ENCODE peak calls at places on chromosomes 7 and 10, in eight cellular contexts. M, Q, O, H, Z, G, Y and E are unnamed samples.

GRCh38 chr7:27171636-27172387 is 2.3 kb downstream of the HOXA10 start:
- DNase-seq in M (no peak), Q (no peak), O (no peak), H (no peak), Z (no peak), G (no peak), Y (no peak), E (no peak)

GRCh38 chr10:43061764-43062163 is 15.1 kb upstream of the RET start:
- DNase-seq in M (no peak), Q (peak), O (no peak), H (no peak), Z (no peak), G (no peak), Y (peak), E (no peak)

GRCh38 chr10:24035761-24036160 is 173.2 kb upstream of the KIAA1217 start:
- DNase-seq in M (no peak), Q (no peak), O (no peak), H (no peak), Z (no peak), G (no peak), Y (no peak), E (no peak)

GRCh38 chr7:86411804-86412203 is 231.9 kb upstream of the GRM3 start:
- DNase-seq in M (no peak), Q (no peak), O (no peak), H (no peak), Z (no peak), G (no peak), Y (no peak), E (no peak)

GRCh38 chr10:86758231-86759072 is 2.0 kb downstream of the BMPR1A start:
- DNase-seq in M (no peak), Q (no peak), O (no peak), H (no peak), Z (no peak), G (no peak), Y (peak), E (no peak)

GRCh38 chr7:40876604-40877003 is 741.8 kb downstream of the SUGCT start:
- DNase-seq in M (no peak), Q (no peak), O (no peak), H (no peak), Z (no peak), G (no peak), Y (no peak), E (no peak)

GRCh38 chr10:118800920-118801319 is 46.1 kb upstream of the CACUL1 start:
- DNase-seq in M (no peak), Q (peak), O (peak), H (no peak), Z (no peak), G (no peak), Y (no peak), E (no peak)

GRCh38 chr10:43700306-43700705 is 51.6 kb upstream of the ZNF32 start:
- DNase-seq in M (no peak), Q (peak), O (no peak), H (no peak), Z (no peak), G (peak), Y (peak), E (peak)

GRCh38 chr10:118625504-118625903 is 30.1 kb upstream of the PRLHR start:
- DNase-seq in M (no peak), Q (no peak), O (no peak), H (no peak), Z (no peak), G (no peak), Y (no peak), E (no peak)

GRCh38 chr10:61888744-61889143 is 12.8 kb upstream of the ARID5B start:
- DNase-seq in M (no peak), Q (peak), O (no peak), H (no peak), Z (no peak), G (peak), Y (peak), E (peak)

GRCh38 chr10:45058580-45058979 is 57.9 kb downstream of the ZNF22 start:
- DNase-seq in M (no peak), Q (no peak), O (no peak), H (no peak), Z (no peak), G (no peak), Y (no peak), E (no peak)

GRCh38 chr10:36531621-36532020 is 593.8 kb upstream of the ANKRD30A start:
- DNase-seq in M (no peak), Q (no peak), O (no peak), H (no peak), Z (no peak), G (no peak), Y (peak), E (peak)

GRCh38 chr10:47147186-47147585 is 152.8 kb upstream of the GDF10 start:
- DNase-seq in M (no peak), Q (no peak), O (no peak), H (no peak), Z (no peak), G (no peak), Y (no peak), E (no peak)

GRCh38 chr7:100089458-100090201 is 861 bp downstream of the COPS6 start:
- DNase-seq in M (no peak), Q (peak), O (no peak), H (no peak), Z (no peak), G (no peak), Y (peak), E (no peak)

GRCh38 chr7:155296006-155296787 is 1.5 kb upstream of the INSIG1 start:
- DNase-seq in M (no peak), Q (no peak), O (no peak), H (no peak), Z (no peak), G (no peak), Y (no peak), E (no peak)

GRCh38 chr7:129362528-129362927 is 71.7 kb upstream of the STRIP2 start:
- DNase-seq in M (no peak), Q (no peak), O (no peak), H (no peak), Z (no peak), G (no peak), Y (no peak), E (no peak)

GRCh38 chr7:128889121-128889520 is 21.4 kb downstream of the KCP start:
- DNase-seq in M (no peak), Q (no peak), O (no peak), H (no peak), Z (no peak), G (no peak), Y (no peak), E (no peak)

GRCh38 chr7:81002471-81002870 is 83.6 kb upstream of the SEMA3C start:
- DNase-seq in M (no peak), Q (no peak), O (no peak), H (no peak), Z (no peak), G (no peak), Y (no peak), E (no peak)

GRCh38 chr10:76197293-76197692 is 765.9 kb downstream of the LRMDA start:
- DNase-seq in M (no peak), Q (no peak), O (no peak), H (no peak), Z (no peak), G (no peak), Y (no peak), E (no peak)

GRCh38 chr7:134435161-134435920 is 23.6 kb downstream of the AKR1B1 start:
- DNase-seq in M (no peak), Q (peak), O (no peak), H (no peak), Z (no peak), G (peak), Y (peak), E (peak)

GRCh38 chr7:144842377-144842851 is 6.6 kb upstream of the TPK1 start:
- DNase-seq in M (no peak), Q (no peak), O (peak), H (no peak), Z (no peak), G (no peak), Y (no peak), E (no peak)

GRCh38 chr7:92621641-92622429 is 31.6 kb upstream of the FAM133B start:
- DNase-seq in M (no peak), Q (peak), O (no peak), H (no peak), Z (no peak), G (no peak), Y (no peak), E (no peak)

GRCh38 chr7:29977926-29978652 is 11.5 kb downstream of the SCRN1 start:
- DNase-seq in M (no peak), Q (no peak), O (no peak), H (no peak), Z (no peak), G (no peak), Y (no peak), E (no peak)

GRCh38 chr10:103693070-103693811 is 162.1 kb downstream of the SH3PXD2A start:
- DNase-seq in M (peak), Q (no peak), O (no peak), H (no peak), Z (peak), G (peak), Y (no peak), E (peak)

GRCh38 chr7:101114492-101114891 is 12.4 kb upstream of the SERPINE1 start:
- DNase-seq in M (no peak), Q (peak), O (no peak), H (no peak), Z (no peak), G (peak), Y (no peak), E (no peak)

GRCh38 chr10:34235164-34235832 is 579.8 kb downstream of the PARD3 start:
- DNase-seq in M (no peak), Q (peak), O (no peak), H (no peak), Z (no peak), G (no peak), Y (peak), E (no peak)

GRCh38 chr7:2005746-2006145 is 227.0 kb downstream of the MAD1L1 start:
- DNase-seq in M (no peak), Q (no peak), O (no peak), H (no peak), Z (no peak), G (no peak), Y (no peak), E (no peak)

GRCh38 chr10:92024700-92025099 is 101.1 kb downstream of the BTAF1 start:
- DNase-seq in M (no peak), Q (peak), O (no peak), H (no peak), Z (no peak), G (no peak), Y (peak), E (no peak)

GRCh38 chr10:30857803-30858202 is 173.9 kb downstream of the ZNF438 start:
- DNase-seq in M (no peak), Q (no peak), O (peak), H (no peak), Z (no peak), G (peak), Y (peak), E (peak)

GRCh38 chr7:1969459-1970284 is 263.1 kb downstream of the MAD1L1 start:
- DNase-seq in M (peak), Q (no peak), O (no peak), H (no peak), Z (no peak), G (no peak), Y (no peak), E (no peak)

GRCh38 chr10:69639291-69640195 is 9.5 kb downstream of the FAM241B start:
- DNase-seq in M (peak), Q (peak), O (peak), H (peak), Z (peak), G (peak), Y (peak), E (peak)

GRCh38 chr7:150745086-150745485 is 7.9 kb downstream of the GIMAP5 start:
- DNase-seq in M (no peak), Q (no peak), O (no peak), H (no peak), Z (no peak), G (no peak), Y (no peak), E (no peak)

GRCh38 chr7:24715661-24716479 is 41.4 kb downstream of the GSDME start:
- DNase-seq in M (no peak), Q (peak), O (no peak), H (no peak), Z (no peak), G (peak), Y (peak), E (peak)